ENCODE peak calls at places on chromosomes 1 and 21, in six cellular contexts. J is mesenchymal stem cell; R is tibial nerve; T is psoas muscle; U is CD8-positive, alpha-beta T cell; A is left lung. X is an unnamed sample.

GRCh38 chr21:29228306-29228705 is 70.4 kb upstream of the BACH1 start:
- DNase-seq in R (no peak), U (no peak), J (no peak), T (no peak), A (no peak), X (no peak)

GRCh38 chr1:217186664-217187063 is 444.2 kb downstream of the GPATCH2 start:
- DNase-seq in T (no peak), A (no peak), R (no peak), J (no peak), U (no peak), X (no peak)

GRCh38 chr1:49102752-49103151 is 326.1 kb upstream of the BEND5 start:
- DNase-seq in R (no peak), U (no peak), J (no peak), T (no peak), A (no peak), X (no peak)

GRCh38 chr1:4010811-4011605 is 110.9 kb upstream of the C1orf174 start:
- DNase-seq in T (no peak), A (no peak), R (no peak), U (no peak), J (no peak), X (no peak)

GRCh38 chr1:217138173-217138838 is 415.1 kb upstream of the ESRRG start:
- DNase-seq in U (no peak), R (no peak), A (no peak), J (no peak), T (no peak), X (no peak)

GRCh38 chr1:16251381-16251780 is 14.4 kb upstream of the CPLANE2 start:
- DNase-seq in R (no peak), J (no peak), A (no peak), T (no peak), U (no peak), X (no peak)

GRCh38 chr21:26710155-26710554 is 135.1 kb downstream of the ADAMTS1 start:
- DNase-seq in J (no peak), U (no peak), T (no peak), R (no peak), A (no peak), X (no peak)

GRCh38 chr1:198107041-198107440 is 49.8 kb upstream of the NEK7 start:
- DNase-seq in J (peak), R (no peak), T (no peak), A (no peak), U (no peak), X (no peak)

GRCh38 chr21:46124926-46125845 is 27.3 kb downstream of the COL6A2 start:
- DNase-seq in T (peak), J (no peak), A (peak), U (no peak), R (peak), X (no peak)

GRCh38 chr1:88873737-88874374 is 17.5 kb downstream of the GTF2B start:
- DNase-seq in U (no peak), A (no peak), J (peak), T (no peak), R (no peak), X (no peak)

GRCh38 chr1:10291705-10292104 is 81.3 kb downstream of the KIF1B start:
- DNase-seq in A (no peak), J (no peak), T (no peak), R (no peak), U (no peak), X (no peak)

GRCh38 chr1:72281637-72282270 is 585 bp downstream of the NEGR1 start:
- DNase-seq in J (no peak), U (no peak), T (peak), R (peak), A (no peak), X (no peak)

GRCh38 chr1:52321051-52321450 is 45.0 kb downstream of the CC2D1B start:
- DNase-seq in T (no peak), U (no peak), J (no peak), R (no peak), A (no peak), X (no peak)

GRCh38 chr1:183125279-183125999 is 60.6 kb upstream of the LAMC2 start:
- DNase-seq in T (no peak), R (no peak), J (no peak), U (no peak), A (no peak), X (no peak)

GRCh38 chr1:196481616-196482015 is 126.6 kb downstream of the KCNT2 start:
- DNase-seq in T (no peak), U (no peak), A (no peak), J (no peak), R (no peak), X (no peak)

GRCh38 chr1:14894811-14895524 is 258.6 kb upstream of the TMEM51 start:
- DNase-seq in U (no peak), A (no peak), T (no peak), J (no peak), R (no peak), X (no peak)

GRCh38 chr1:211327341-211327921 is 798 bp downstream of the TRAF5 start:
- DNase-seq in J (peak), A (no peak), U (peak), T (no peak), R (no peak), X (peak)

GRCh38 chr1:181482521-181483083 is 715 bp upstream of the CACNA1E start:
- DNase-seq in A (peak), J (no peak), U (no peak), T (no peak), R (no peak), X (peak)

GRCh38 chr1:230158422-230159291 is 91.6 kb downstream of the GALNT2 start:
- DNase-seq in A (no peak), J (no peak), R (no peak), T (no peak), U (no peak), X (no peak)

GRCh38 chr21:26332873-26333272 is 162.3 kb upstream of the APP start:
- DNase-seq in T (no peak), R (no peak), J (no peak), U (no peak), A (no peak), X (no peak)

GRCh38 chr1:21814241-21814918 is 2.3 kb downstream of the LDLRAD2 start:
- DNase-seq in U (peak), A (no peak), J (peak), T (peak), R (no peak), X (peak)

GRCh38 chr1:114153051-114153620 is 533 bp downstream of the SYT6 start:
- DNase-seq in R (no peak), A (no peak), U (no peak), T (peak), J (peak), X (no peak)

GRCh38 chr1:178537445-178538090 is 24.7 kb downstream of the TEX35 start:
- DNase-seq in A (no peak), U (no peak), J (no peak), T (no peak), R (no peak), X (no peak)
- H3K27ac ChIP-seq in A (no peak), U (no peak), J (peak), T (peak), R (no peak), X (no peak)

DNA sequence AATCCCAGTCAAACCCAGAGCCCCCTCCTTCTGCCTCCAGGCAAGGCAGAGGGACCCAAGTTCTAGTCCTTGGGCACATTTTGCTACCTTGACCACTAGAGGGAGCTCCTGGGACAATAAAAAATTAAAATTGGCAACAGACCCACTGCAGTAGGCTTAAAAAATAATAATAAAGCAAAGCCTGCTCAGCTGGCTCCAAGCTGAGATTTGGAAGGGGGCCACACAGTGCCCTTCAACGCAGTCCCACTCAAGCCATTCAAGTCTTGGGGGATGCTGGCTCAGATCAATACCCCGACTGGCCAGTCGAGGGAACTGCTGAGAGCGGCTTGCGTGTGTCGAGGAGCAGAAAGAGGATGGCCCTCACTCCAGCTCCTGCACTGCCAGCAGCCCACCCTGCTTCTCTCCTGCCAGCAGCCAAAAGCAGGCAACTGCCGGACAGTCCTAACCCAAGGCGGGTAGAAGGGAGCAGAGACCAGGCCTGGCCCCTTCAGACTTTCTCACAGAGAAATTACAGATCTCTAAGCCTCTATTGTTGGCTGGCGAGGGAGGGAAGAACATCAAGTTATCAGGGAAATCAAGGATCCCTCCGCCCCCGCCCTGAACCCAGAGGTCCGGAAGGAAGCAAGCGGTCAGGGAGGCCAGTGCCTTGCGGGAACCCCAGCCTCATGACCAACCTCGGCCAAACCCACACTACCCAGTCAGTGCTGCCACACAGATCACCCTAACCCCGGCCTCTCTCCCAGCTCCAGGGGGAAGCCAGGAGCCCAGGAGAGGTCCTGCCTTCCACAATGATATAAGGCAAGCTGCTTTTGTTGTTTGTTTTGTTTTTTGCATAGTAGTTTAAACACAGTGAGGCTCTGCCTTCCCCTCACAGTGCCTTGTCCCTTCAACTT is 4.9 kb upstream of the ALDH4A1 start:
- DNase-seq in R (no peak), J (peak), T (peak), U (peak), A (peak), X (peak)
- H3K27ac ChIP-seq in R (peak), J (no peak), T (peak), U (no peak), A (peak), X (no peak)

GRCh38 chr21:23131177-23131576 is 2133.0 kb downstream of the NCAM2 start:
- DNase-seq in T (no peak), A (no peak), U (no peak), R (no peak), J (no peak), X (no peak)

GRCh38 chr21:23127973-23128372 is 2129.8 kb downstream of the NCAM2 start:
- DNase-seq in J (no peak), A (no peak), U (no peak), T (no peak), R (no peak), X (no peak)

DNA sequence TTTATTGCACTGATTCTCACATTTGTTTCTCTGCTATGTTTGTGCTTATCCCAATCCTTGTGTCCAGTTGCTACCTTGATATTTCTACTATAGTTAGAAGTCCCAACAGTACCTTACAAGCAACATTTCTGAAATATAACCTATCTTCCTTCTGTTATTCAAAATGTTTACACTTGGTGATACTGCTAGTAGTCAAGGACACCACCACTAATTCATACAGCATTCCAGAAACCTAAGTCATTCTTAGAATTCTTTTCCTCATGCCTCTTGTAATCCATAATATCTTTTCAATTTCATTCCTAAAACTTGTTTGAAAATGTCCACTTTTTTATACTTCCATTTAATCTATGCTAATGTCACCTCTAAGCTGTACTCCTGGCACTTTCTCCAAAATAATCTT is 2132.1 kb downstream of the NCAM2 start:
- DNase-seq in A (no peak), J (no peak), U (no peak), T (no peak), R (no peak), X (no peak)
- H3K27ac ChIP-seq in A (no peak), J (no peak), U (no peak), T (no peak), R (no peak), X (no peak)

GRCh38 chr1:111480682-111481081 is 6.9 kb downstream of the C1orf162 start:
- DNase-seq in J (no peak), A (no peak), T (no peak), R (no peak), U (no peak), X (no peak)
- H3K27ac ChIP-seq in J (no peak), A (peak), T (no peak), R (no peak), U (no peak), X (no peak)